ENCODE peak calls at places on chromosomes 12 and 14, in ten cellular contexts. A is nucleus accumbens; P is GM12865; G is H1; Y is stimulated activated CD8-positive, alpha-beta memory T cell treated with anti-CD3 and anti-CD28 coated beads, Interleukin-4, amount 100 ng/mL, for 1 hour; L is activated CD8-positive, alpha-beta memory T cell treated with anti-CD3 and anti-CD28 coated beads for 24 hours; J is CD8-positive, alpha-beta memory T cell; C is substantia nigra; S is heart right ventricle; D is neural crest cell. E is an unnamed sample.

GRCh38 chr12:132399092-132400010 is 70.0 kb upstream of the GALNT9 start:
- DNase-seq in A (no peak), P (no peak), G (no peak), Y (no peak), L (no peak), J (no peak), C (no peak), S (no peak), D (no peak), E (no peak)

GRCh38 chr12:3170423-3171194 is 93.4 kb downstream of the TSPAN9 start:
- DNase-seq in A (no peak), P (no peak), G (no peak), Y (no peak), L (no peak), J (no peak), C (no peak), S (no peak), D (no peak), E (no peak)

GRCh38 chr12:22333751-22334695 is 484 bp downstream of the ST8SIA1 start:
- DNase-seq in A (peak), P (no peak), G (peak), Y (no peak), L (peak), J (no peak), C (no peak), S (peak), D (peak), E (no peak)

GRCh38 chr12:5660271-5660670 is 228.4 kb downstream of the NTF3 start:
- DNase-seq in A (no peak), P (no peak), G (no peak), Y (no peak), L (no peak), J (no peak), C (no peak), S (no peak), D (no peak), E (no peak)

GRCh38 chr14:101495284-101495683 is 66.0 kb upstream of the DIO3 start:
- DNase-seq in A (no peak), P (no peak), G (no peak), Y (no peak), L (no peak), J (no peak), C (no peak), S (no peak), D (no peak), E (no peak)

GRCh38 chr14:31166271-31166561 is 41.4 kb downstream of the HECTD1 start:
- DNase-seq in A (no peak), P (no peak), G (no peak), Y (no peak), L (no peak), J (no peak), C (no peak), S (no peak), D (no peak), E (no peak)

GRCh38 chr12:46722737-46723136 is 103.1 kb downstream of the SLC38A4 start:
- DNase-seq in A (no peak), P (no peak), G (no peak), Y (no peak), L (no peak), J (no peak), C (no peak), S (no peak), D (no peak), E (no peak)

GRCh38 chr14:53113992-53114391 is 39.1 kb downstream of the DDHD1 start:
- DNase-seq in A (no peak), P (no peak), G (no peak), Y (no peak), L (no peak), J (no peak), C (no peak), S (no peak), D (no peak), E (no peak)

GRCh38 chr14:105088812-105089745 is 23.8 kb upstream of the GPR132 start:
- DNase-seq in A (no peak), P (no peak), G (no peak), Y (no peak), L (no peak), J (no peak), C (no peak), S (no peak), D (no peak), E (no peak)

GRCh38 chr12:85278598-85279448 is 1.2 kb upstream of the ALX1 start:
- DNase-seq in A (no peak), P (no peak), G (peak), Y (no peak), L (no peak), J (no peak), C (no peak), S (peak), D (no peak), E (no peak)

GRCh38 chr12:116143883-116144266 is 133.6 kb downstream of the MED13L start:
- DNase-seq in A (no peak), P (no peak), G (no peak), Y (no peak), L (no peak), J (no peak), C (no peak), S (no peak), D (no peak), E (no peak)

GRCh38 chr12:65524666-65525065 is 246.2 kb downstream of the MSRB3 start:
- DNase-seq in A (no peak), P (no peak), G (no peak), Y (no peak), L (no peak), J (no peak), C (no peak), S (no peak), D (no peak), E (no peak)

GRCh38 chr14:63551338-63551737 is 8.2 kb upstream of the PPP2R5E start:
- DNase-seq in A (no peak), P (no peak), G (no peak), Y (no peak), L (no peak), J (no peak), C (no peak), S (no peak), D (no peak), E (no peak)

GRCh38 chr12:109738209-109738608 is 24.6 kb downstream of the FAM222A start:
- DNase-seq in A (no peak), P (no peak), G (no peak), Y (no peak), L (peak), J (no peak), C (no peak), S (no peak), D (no peak), E (no peak)

GRCh38 chr12:31015215-31015614 is 58.4 kb upstream of the DDX11 start:
- DNase-seq in A (no peak), P (no peak), G (no peak), Y (no peak), L (no peak), J (no peak), C (no peak), S (no peak), D (no peak), E (no peak)

GRCh38 chr14:73759183-73759713 is 45.1 kb upstream of the PNMA1 start:
- DNase-seq in A (peak), P (peak), G (no peak), Y (no peak), L (peak), J (peak), C (peak), S (peak), D (peak), E (peak)

GRCh38 chr12:89475203-89475990 is 49.2 kb downstream of the GALNT4 start:
- DNase-seq in A (no peak), P (peak), G (no peak), Y (no peak), L (no peak), J (no peak), C (no peak), S (no peak), D (no peak), E (no peak)

GRCh38 chr12:123223241-123223668 is 9.7 kb downstream of the MPHOSPH9 start:
- DNase-seq in A (no peak), P (peak), G (no peak), Y (peak), L (peak), J (peak), C (no peak), S (no peak), D (no peak), E (no peak)

GRCh38 chr12:28191018-28191595 is 851 bp downstream of the CCDC91 start:
- DNase-seq in A (no peak), P (peak), G (no peak), Y (peak), L (no peak), J (peak), C (no peak), S (peak), D (no peak), E (no peak)

GRCh38 chr14:34593740-34594375 is 36.1 kb downstream of the SNX6 start:
- DNase-seq in A (no peak), P (no peak), G (no peak), Y (no peak), L (no peak), J (no peak), C (no peak), S (no peak), D (no peak), E (no peak)

GRCh38 chr12:105041186-105041585 is 43.1 kb downstream of the ALDH1L2 start:
- DNase-seq in A (no peak), P (no peak), G (no peak), Y (no peak), L (no peak), J (no peak), C (no peak), S (no peak), D (no peak), E (no peak)

GRCh38 chr12:49537709-49538601 is 875 bp upstream of the KCNH3 start:
- DNase-seq in A (peak), P (no peak), G (no peak), Y (no peak), L (peak), J (no peak), C (no peak), S (no peak), D (no peak), E (peak)

GRCh38 chr12:10847701-10848100 is 1.6 kb downstream of the PRR4 start:
- DNase-seq in A (no peak), P (no peak), G (no peak), Y (no peak), L (no peak), J (no peak), C (no peak), S (no peak), D (no peak), E (no peak)

GRCh38 chr14:55243813-55244212 is 27.4 kb upstream of the FBXO34 start:
- DNase-seq in A (no peak), P (no peak), G (no peak), Y (no peak), L (no peak), J (no peak), C (no peak), S (no peak), D (no peak), E (no peak)

GRCh38 chr12:124767075-124767821 is 96.4 kb downstream of the SCARB1 start:
- DNase-seq in A (peak), P (peak), G (peak), Y (peak), L (peak), J (peak), C (peak), S (peak), D (peak), E (no peak)

GRCh38 chr14:105333613-105334364 is 19.2 kb downstream of the PACS2 start:
- DNase-seq in A (no peak), P (no peak), G (no peak), Y (no peak), L (no peak), J (no peak), C (no peak), S (no peak), D (no peak), E (no peak)

GRCh38 chr12:80484778-80485177 is 40.7 kb downstream of the PTPRQ start:
- DNase-seq in A (no peak), P (no peak), G (no peak), Y (no peak), L (no peak), J (no peak), C (no peak), S (no peak), D (no peak), E (no peak)

GRCh38 chr12:64160718-64161060 is 61.4 kb downstream of the KICS2 start:
- DNase-seq in A (no peak), P (no peak), G (no peak), Y (no peak), L (no peak), J (no peak), C (no peak), S (no peak), D (no peak), E (no peak)

GRCh38 chr14:52494444-52494843 is 57.9 kb downstream of the TXNDC16 start:
- DNase-seq in A (no peak), P (no peak), G (no peak), Y (no peak), L (no peak), J (no peak), C (no peak), S (no peak), D (no peak), E (peak)

E was measured in NCI-H1105.